ENCODE peak calls at places on chromosomes 12 and 14, in seven cellular contexts. R is astrocyte, I is foreskin fibroblast, N is pancreas, E is dorsolateral prefrontal cortex, D is AG10803, H is adrenal gland. V is an unnamed sample.
A peak's percentile ranks its signal among the peaks of the same experiment; 100 is the strongest.

GRCh38 chr12:8018666-8019581 is 13.6 kb upstream of the FOXJ2 start:
- DNase-seq in N (no peak), R (no peak), D (no peak), E (peak; percentile 56), I (peak; percentile 45), H (no peak), V (no peak)

GRCh38 chr12:3496964-3497363 is 6.0 kb downstream of the PRMT8 start:
- DNase-seq in E (no peak), R (no peak), D (no peak), I (no peak), N (peak; percentile 37), H (no peak), V (no peak)

GRCh38 chr14:60106341-60106740 is 14.6 kb downstream of the PCNX4 start:
- DNase-seq in R (peak; percentile 82), D (peak; percentile 77), I (peak; percentile 70), N (no peak), E (peak; percentile 47), H (peak; percentile 60), V (no peak)

GRCh38 chr12:115140981-115141380 is 457.0 kb upstream of the TBX3 start:
- DNase-seq in R (no peak), D (no peak), I (no peak), E (no peak), N (no peak), H (no peak), V (no peak)

GRCh38 chr14:75022655-75023054 is 19.9 kb downstream of the EIF2B2 start:
- DNase-seq in I (peak; percentile 36), H (peak; percentile 66), R (no peak), D (no peak), E (no peak), N (no peak), V (no peak)

GRCh38 chr12:105773501-105773900 is 365.3 kb downstream of the NUAK1 start:
- DNase-seq in N (no peak), R (no peak), E (no peak), H (no peak), I (no peak), D (peak; percentile 21), V (no peak)

GRCh38 chr12:106145539-106146447 is 7.0 kb upstream of the NUAK1 start:
- DNase-seq in N (peak; percentile 45), I (no peak), H (no peak), E (no peak), D (peak; percentile 28), R (no peak), V (peak; percentile 74)

GRCh38 chr12:82176761-82177490 is 181.3 kb downstream of the CCDC59 start:
- DNase-seq in D (peak; percentile 43), H (no peak), R (peak; percentile 61), E (no peak), N (no peak), I (no peak), V (no peak)

GRCh38 chr12:53097207-53097563 is 282 bp upstream of the IGFBP6 start:
- DNase-seq in H (peak; percentile 51), N (no peak), E (no peak), I (no peak), R (peak; percentile 39), D (peak; percentile 40), V (no peak)

GRCh38 chr14:67514203-67514607 is 18.9 kb upstream of the PLEKHH1 start:
- DNase-seq in H (peak; percentile 62), N (peak; percentile 44), E (no peak), R (no peak), I (no peak), D (no peak), V (peak; percentile 28)

GRCh38 chr14:96627811-96628775 is 125.9 kb downstream of the PAPOLA start:
- DNase-seq in I (no peak), N (no peak), H (peak; percentile 14), D (no peak), E (no peak), R (no peak), V (peak; percentile 1)

GRCh38 chr14:69014829-69015259 is 35.7 kb upstream of the ACTN1 start:
- DNase-seq in E (peak; percentile 57), R (peak; percentile 64), N (no peak), I (no peak), H (no peak), D (no peak), V (no peak)

GRCh38 chr14:22556021-22556989 is 32.7 kb downstream of the DAD1 start:
- DNase-seq in I (peak; percentile 54), H (peak; percentile 72), R (peak; percentile 94), N (no peak), E (no peak), D (peak; percentile 62), V (peak; percentile 88)

GRCh38 chr12:50276068-50276467 is 7.3 kb downstream of the LIMA1 start:
- DNase-seq in R (no peak), H (no peak), D (no peak), N (no peak), E (no peak), I (no peak), V (no peak)

GRCh38 chr12:50276912-50277671 is 6.2 kb downstream of the LIMA1 start:
- DNase-seq in E (no peak), H (no peak), I (no peak), N (no peak), R (no peak), D (no peak), V (no peak)

GRCh38 chr12:50268482-50268881 is 14.8 kb downstream of the LIMA1 start:
- DNase-seq in H (no peak), E (no peak), N (no peak), D (no peak), I (no peak), R (no peak), V (no peak)

GRCh38 chr12:50275545-50275944 is 7.8 kb downstream of the LIMA1 start:
- DNase-seq in D (no peak), H (peak; percentile 81), N (no peak), R (no peak), E (no peak), I (no peak), V (peak; percentile 86)

DNA sequence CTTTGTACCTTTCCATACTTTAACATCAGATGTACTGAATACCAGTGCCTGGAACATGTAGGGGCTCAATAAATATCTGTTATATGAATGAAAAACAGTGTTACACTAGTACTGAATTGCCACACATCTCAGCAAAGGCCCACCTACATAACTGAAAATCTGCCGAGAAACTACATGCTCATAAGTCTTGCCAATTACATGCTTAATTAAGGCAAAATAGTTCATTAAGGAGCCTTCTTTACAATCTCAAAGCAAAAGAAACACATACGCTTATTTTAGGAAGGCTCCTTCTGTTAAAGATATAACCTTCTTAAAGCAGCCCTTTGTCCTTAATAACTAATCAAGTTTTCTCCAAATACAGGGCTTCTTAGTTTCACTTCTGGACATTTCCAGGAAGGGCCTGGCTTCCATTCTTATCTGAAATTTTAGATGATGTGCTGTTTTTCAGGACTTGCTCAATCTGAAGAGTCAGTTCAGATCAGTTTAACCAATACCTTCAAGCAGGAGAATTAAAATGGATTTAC is 11.5 kb downstream of the LIMA1 start:
- DNase-seq in E (no peak), H (no peak), D (peak; percentile 50), I (peak; percentile 36), N (no peak), R (peak; percentile 51), V (no peak)
- H3K4me3 ChIP-seq in E (no peak overlapping the region), H (no peak overlapping the region), D (peak overlapping the region; percentile 24), I (no peak overlapping the region), N (no peak overlapping the region), R (no peak overlapping the region), V (no peak overlapping the region)

DNA sequence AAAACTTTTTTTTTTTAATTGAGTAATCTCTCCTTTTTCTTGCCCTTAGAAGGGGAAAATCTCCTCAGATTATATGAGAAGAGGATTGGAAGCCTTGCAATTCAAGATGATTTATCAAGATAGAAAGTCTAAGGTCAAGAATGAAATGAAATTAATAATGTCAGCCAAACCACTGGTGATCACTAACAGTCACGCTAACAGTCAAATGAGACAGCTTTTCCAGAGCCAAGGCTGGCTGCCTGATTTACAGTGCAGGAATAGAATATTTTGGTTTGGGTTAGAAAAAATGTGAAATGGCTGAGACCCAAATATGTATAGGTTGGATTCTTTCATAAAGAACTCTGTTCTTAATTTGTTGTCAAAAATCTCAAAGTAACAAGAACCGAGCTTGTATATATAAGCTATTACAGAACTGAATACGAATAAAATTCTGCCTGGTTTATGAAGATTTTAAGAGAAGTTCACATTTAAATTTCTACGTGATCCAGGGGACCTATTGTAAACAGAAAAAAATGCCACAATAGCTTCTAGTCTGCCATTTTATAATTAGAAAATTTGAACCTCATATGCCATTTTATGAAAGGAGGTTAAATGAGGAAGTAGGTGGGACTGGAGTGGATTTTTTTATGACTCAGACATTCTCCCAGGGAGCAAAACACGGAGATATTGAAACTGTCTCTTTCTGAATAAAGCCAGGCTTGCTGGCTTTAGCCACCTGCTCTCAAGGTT is 204.1 kb downstream of the PPM1H start:
- DNase-seq in I (peak; percentile 60), E (no peak), R (peak; percentile 92), N (no peak), H (no peak), D (peak; percentile 97), V (no peak)
- H3K4me3 ChIP-seq in I (no peak overlapping the region), E (no peak overlapping the region), R (no peak overlapping the region), N (no peak overlapping the region), H (no peak overlapping the region), D (peak overlapping the region; percentile 34), V (no peak overlapping the region)

GRCh38 chr12:38156497-38157245 is 159.9 kb upstream of the ALG10B start:
- DNase-seq in R (no peak), N (no peak), I (no peak), D (no peak), E (no peak), H (no peak), V (no peak)
- H3K4me3 ChIP-seq in R (no peak overlapping the region), N (no peak overlapping the region), I (no peak overlapping the region), D (no peak overlapping the region), E (no peak overlapping the region), H (no peak overlapping the region), V (no peak overlapping the region)

GRCh38 chr14:91834571-91834970 is 32.8 kb downstream of the TC2N start:
- DNase-seq in E (no peak), R (no peak), N (no peak), D (no peak), H (no peak), I (no peak), V (no peak)

GRCh38 chr14:91837076-91837475 is 30.3 kb downstream of the TC2N start:
- DNase-seq in E (no peak), H (no peak), D (no peak), I (no peak), N (peak; percentile 47), R (no peak), V (no peak)

GRCh38 chr14:91839754-91840153 is 27.6 kb downstream of the TC2N start:
- DNase-seq in N (no peak), E (no peak), I (no peak), D (no peak), H (no peak), R (no peak), V (no peak)

GRCh38 chr14:91835197-91835919 is 32.0 kb downstream of the TC2N start:
- DNase-seq in D (no peak), R (no peak), N (no peak), I (no peak), E (no peak), H (no peak), V (peak; percentile 37)

GRCh38 chr14:91835920-91836843 is 31.2 kb downstream of the TC2N start:
- DNase-seq in E (peak; percentile 65), D (no peak), I (peak; percentile 68), H (peak; percentile 77), N (peak; percentile 99), R (no peak), V (peak; percentile 92)
- H3K4me3 ChIP-seq in E (peak overlapping the region; percentile 56), D (no peak overlapping the region), I (peak overlapping the region; percentile 69), H (peak overlapping the region; percentile 92), N (peak overlapping the region; percentile 75), R (no peak overlapping the region), V (peak overlapping the region; percentile 71)